ENCODE peak calls at places on chromosomes 5 and 9, in five cellular contexts. X, Y, N, K and V are unnamed samples.

GRCh38 chr5:74647096-74647495 is 6.6 kb upstream of the ENC1 start:
- DNase-seq in X (no peak), Y (no peak), N (peak; percentile 72), K (no peak), V (no peak)

GRCh38 chr5:115962565-115963402 is 509 bp downstream of the LVRN start:
- DNase-seq in X (peak; percentile 62), Y (no peak), N (no peak), K (no peak), V (no peak)

GRCh38 chr9:136691316-136692189 is 4.3 kb upstream of the AGPAT2 start:
- DNase-seq in X (no peak), Y (no peak), N (no peak), K (no peak), V (no peak)

GRCh38 chr9:90455316-90455715 is 187.3 kb downstream of the DIRAS2 start:
- DNase-seq in X (no peak), Y (no peak), N (no peak), K (no peak), V (no peak)

GRCh38 chr9:130186051-130186450 is 13.8 kb downstream of the NCS1 start:
- DNase-seq in X (no peak), Y (no peak), N (no peak), K (no peak), V (no peak)

GRCh38 chr5:26737763-26738162 is 300.6 kb downstream of the CDH9 start:
- DNase-seq in X (no peak), Y (no peak), N (no peak), K (no peak), V (no peak)

GRCh38 chr9:99071313-99072039 is 33.4 kb upstream of the TGFBR1 start:
- DNase-seq in X (no peak), Y (no peak), N (no peak), K (no peak), V (no peak)

GRCh38 chr5:34685485-34686197 is 29.5 kb downstream of the RAI14 start:
- DNase-seq in X (no peak), Y (no peak), N (peak; percentile 30), K (no peak), V (no peak)

GRCh38 chr5:111075520-111075919 is 4.0 kb downstream of the TSLP start:
- DNase-seq in X (no peak), Y (no peak), N (peak; percentile 90), K (no peak), V (peak; percentile 81)

GRCh38 chr9:100131875-100132430 is 32.9 kb downstream of the INVS start:
- DNase-seq in X (no peak), Y (no peak), N (no peak), K (no peak), V (no peak)

GRCh38 chr5:51651476-51651875 is 268.2 kb downstream of the ISL1 start:
- DNase-seq in X (no peak), Y (no peak), N (peak; percentile 6), K (no peak), V (no peak)

GRCh38 chr9:129102791-129103594 is 7.6 kb downstream of the CRAT start:
- DNase-seq in X (peak; percentile 74), Y (peak; percentile 36), N (peak; percentile 86), K (no peak), V (no peak)

GRCh38 chr5:174793076-174793475 is 68.7 kb downstream of the MSX2 start:
- DNase-seq in X (no peak), Y (no peak), N (no peak), K (no peak), V (no peak)

GRCh38 chr5:79794347-79794746 is 104.7 kb downstream of the CMYA5 start:
- DNase-seq in X (no peak), Y (no peak), N (no peak), K (no peak), V (no peak)

GRCh38 chr5:175378444-175379028 is 65.4 kb downstream of the DRD1 start:
- DNase-seq in X (no peak), Y (no peak), N (peak; percentile 82), K (no peak), V (no peak)

GRCh38 chr5:154472871-154473580 is 5.0 kb downstream of the HAND1 start:
- DNase-seq in X (no peak), Y (no peak), N (no peak), K (no peak), V (no peak)

GRCh38 chr9:21450733-21451394 is 10.6 kb downstream of the IFNA1 start:
- DNase-seq in X (no peak), Y (no peak), N (no peak), K (no peak), V (no peak)

GRCh38 chr9:110532908-110533665 is 46.5 kb downstream of the SVEP1 start:
- DNase-seq in X (no peak), Y (no peak), N (no peak), K (no peak), V (no peak)

GRCh38 chr5:16550316-16550952 is 66.4 kb downstream of the RETREG1 start:
- DNase-seq in X (peak; percentile 66), Y (peak; percentile 18), N (peak; percentile 75), K (peak; percentile 35), V (no peak)

GRCh38 chr9:124208571-124208970 is 49.2 kb upstream of the NEK6 start:
- DNase-seq in X (no peak), Y (no peak), N (no peak), K (no peak), V (no peak)

GRCh38 chr9:126398403-126399058 is 71.9 kb downstream of the MVB12B start:
- DNase-seq in X (peak; percentile 87), Y (peak; percentile 93), N (peak; percentile 68), K (no peak), V (no peak)

GRCh38 chr9:126399251-126399650 is 72.6 kb downstream of the MVB12B start:
- DNase-seq in X (no peak), Y (no peak), N (no peak), K (no peak), V (no peak)

GRCh38 chr9:126395439-126396212 is 69.0 kb downstream of the MVB12B start:
- DNase-seq in X (no peak), Y (no peak), N (peak; percentile 81), K (no peak), V (no peak)

GRCh38 chr9:126394802-126395201 is 68.2 kb downstream of the MVB12B start:
- DNase-seq in X (no peak), Y (no peak), N (no peak), K (no peak), V (no peak)

DNA sequence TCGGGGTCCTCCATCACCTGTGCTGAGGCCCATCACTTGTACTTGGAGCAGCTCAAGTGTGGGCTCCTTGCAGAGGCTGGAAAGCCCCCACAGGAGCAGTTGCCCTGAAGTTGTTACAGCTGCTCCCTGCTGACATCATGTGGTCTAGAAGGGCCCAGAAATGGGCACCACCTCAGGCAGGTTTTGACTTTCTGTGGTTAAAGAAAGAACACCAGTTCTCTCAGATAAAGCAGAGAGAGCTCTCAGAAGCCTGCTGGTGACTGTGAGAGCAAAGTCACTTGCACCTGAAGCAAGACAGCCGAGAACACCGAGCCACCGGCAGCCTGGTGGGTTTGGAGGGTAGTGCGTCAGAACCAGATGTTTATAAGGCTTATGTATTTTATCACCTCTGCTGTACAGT is 70.4 kb downstream of the MVB12B start:
- DNase-seq in X (peak; percentile 46), Y (no peak), N (no peak), K (peak; percentile 58), V (no peak)
- TF ChIP-seq CTCF in X (no peak), Y (peak; percentile 47), N (no peak), K (peak; percentile 32), V (no peak)

GRCh38 chr9:38068616-38068865 is 486 bp downstream of the SHB start:
- DNase-seq in X (peak; percentile 70), Y (peak; percentile 22), N (peak; percentile 55), K (no peak), V (no peak)
- TF ChIP-seq CTCF in X (peak; percentile 78), Y (peak; percentile 58), N (peak; percentile 43), K (no peak), V (peak; percentile 53)

GRCh38 chr9:112945620-112946208 is 55.0 kb upstream of the SLC46A2 start:
- DNase-seq in X (no peak), Y (no peak), N (no peak), K (no peak), V (no peak)
- TF ChIP-seq CTCF in X (no peak), Y (peak; percentile 40), N (no peak), K (peak; percentile 31), V (no peak)

GRCh38 chr9:34810187-34810524 is 100.2 kb upstream of the CCL21 start:
- DNase-seq in X (no peak), Y (no peak), N (no peak), K (no peak), V (no peak)

DNA sequence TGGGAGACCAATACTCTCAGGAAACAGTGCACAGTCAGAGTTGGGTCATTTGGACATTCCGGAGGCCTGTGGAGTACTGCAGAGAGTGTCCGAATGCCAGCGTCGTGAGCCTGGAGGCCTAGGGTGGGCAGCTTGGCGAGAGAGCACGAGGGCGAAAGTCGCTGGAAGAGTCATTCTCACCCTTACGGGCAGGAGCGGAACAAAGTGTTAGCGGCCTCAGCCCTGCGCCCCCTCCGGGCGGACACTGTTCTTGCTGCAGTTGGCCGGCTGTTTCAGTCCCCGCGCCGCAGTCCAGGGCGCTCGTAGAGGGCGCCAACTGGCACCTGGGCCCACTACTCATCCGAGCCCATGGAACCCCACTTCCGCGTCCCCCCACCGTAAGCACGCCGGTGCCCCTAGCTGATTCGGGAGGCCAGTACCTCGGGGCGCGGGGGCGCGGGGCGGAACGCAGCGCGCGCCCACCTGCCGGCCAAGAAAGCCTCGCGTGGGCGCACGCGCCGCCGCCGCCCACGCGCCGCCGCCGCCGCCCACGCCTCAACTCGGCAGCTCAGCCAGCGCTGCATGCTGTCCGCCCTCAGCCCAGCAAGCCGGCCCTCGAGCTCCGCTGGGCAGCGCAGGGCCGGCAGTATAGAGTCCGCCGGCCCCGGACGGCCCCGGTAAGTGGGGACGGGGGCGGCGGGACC is 99.7 kb upstream of the CCL21 start:
- DNase-seq in X (no peak), Y (peak; percentile 53), N (no peak), K (no peak), V (no peak)
- TF ChIP-seq CTCF in X (no peak), Y (peak; percentile 60), N (no peak), K (no peak), V (peak; percentile 9)

GRCh38 chr5:169627551-169627950 is 9.5 kb upstream of the DOCK2 start:
- DNase-seq in X (no peak), Y (no peak), N (no peak), K (no peak), V (no peak)
- TF ChIP-seq CTCF in X (no peak), Y (no peak), N (no peak), K (no peak), V (no peak)

GRCh38 chr5:149831492-149831891 is 101.4 kb downstream of the PPARGC1B start:
- DNase-seq in X (peak; percentile 86), Y (no peak), N (peak; percentile 74), K (no peak), V (no peak)

GRCh38 chr5:149828161-149829011 is 98.3 kb downstream of the PPARGC1B start:
- DNase-seq in X (peak; percentile 85), Y (peak; percentile 94), N (peak; percentile 99), K (peak; percentile 73), V (peak; percentile 82)

GRCh38 chr5:149827501-149827990 is 97.4 kb downstream of the PPARGC1B start:
- DNase-seq in X (no peak), Y (no peak), N (no peak), K (no peak), V (no peak)

GRCh38 chr5:149830579-149830978 is 100.5 kb downstream of the PPARGC1B start:
- DNase-seq in X (no peak), Y (no peak), N (no peak), K (no peak), V (no peak)

GRCh38 chr5:149829954-149830353 is 99.8 kb downstream of the PPARGC1B start:
- DNase-seq in X (no peak), Y (no peak), N (peak; percentile 26), K (no peak), V (no peak)
- TF ChIP-seq CTCF in X (no peak), Y (peak; percentile 42), N (no peak), K (peak; percentile 17), V (peak; percentile 5)

GRCh38 chr5:139038618-139039305 is 159.4 kb downstream of the SIL1 start:
- DNase-seq in X (no peak), Y (no peak), N (no peak), K (no peak), V (no peak)
- TF ChIP-seq CTCF in X (no peak), Y (peak; percentile 31), N (no peak), K (peak; percentile 44), V (no peak)